ENCODE peak calls at places on chromosomes 13 and 19, in seven cellular contexts. S is midbrain; N is stomach; C is Caco-2; Z is stimulated activated CD4-positive, alpha-beta T cell treated with anti-CD3 and anti-CD28 coated beads, TNF-alpha, amount 100 ng/mL, for 4 hours; D is Peyer's patch; Q is AG10803. E is an unnamed sample.

GRCh38 chr19:2150794-2151338 is 500 bp downstream of the AP3D1 start:
- DNase-seq in S (peak), N (no peak), C (peak), Z (no peak), D (peak), Q (no peak), E (peak)

GRCh38 chr13:110308377-110309158 is 1.5 kb downstream of the COL4A2 start:
- DNase-seq in S (no peak), N (no peak), C (no peak), Z (no peak), D (no peak), Q (peak), E (peak)

GRCh38 chr13:39581177-39581576 is 21.8 kb downstream of the LHFPL6 start:
- DNase-seq in S (no peak), N (no peak), C (no peak), Z (no peak), D (no peak), Q (no peak), E (no peak)

GRCh38 chr19:19510432-19510831 is 4.9 kb downstream of the TSSK6 start:
- DNase-seq in S (no peak), N (no peak), C (no peak), Z (no peak), D (no peak), Q (peak), E (no peak)

GRCh38 chr19:49473868-49474544 is at the start of gene FLT3LG:
- DNase-seq in S (peak), N (peak), C (peak), Z (peak), D (peak), Q (peak), E (peak)

GRCh38 chr13:36884235-36884634 is 35.8 kb downstream of the SMAD9 start:
- DNase-seq in S (no peak), N (no peak), C (no peak), Z (no peak), D (no peak), Q (no peak), E (no peak)

GRCh38 chr19:54430306-54431254 is 15.3 kb downstream of the TTYH1 start:
- DNase-seq in S (peak), N (no peak), C (peak), Z (peak), D (peak), Q (no peak), E (no peak)

GRCh38 chr13:26037302-26037701 is 14.5 kb downstream of the SHISA2 start:
- DNase-seq in S (peak), N (no peak), C (peak), Z (no peak), D (no peak), Q (no peak), E (peak)

GRCh38 chr13:44853641-44854040 is 135.6 kb downstream of the NUFIP1 start:
- DNase-seq in S (no peak), N (peak), C (peak), Z (no peak), D (no peak), Q (peak), E (peak)

GRCh38 chr19:5587071-5587455 is 19.3 kb upstream of the TINCR start:
- DNase-seq in S (no peak), N (no peak), C (no peak), Z (no peak), D (no peak), Q (no peak), E (no peak)

E was measured in colonic mucosa.